ENCODE peak calls at places on chromosome 5, in ten cellular contexts. K is NT2/D1; U is PC-3; R is T-helper 1 cell; Z is NCI-H510A treated with DMSO at 0.1 percent for 48 hours; L is stimulated activated CD4-positive, alpha-beta T cell treated with anti-CD3 and anti-CD28 coated beads, Interleukin-1b, Interleukin-23, amount 100 ng/mL, for 4 hours; T is left cardiac atrium; W is sigmoid colon; Q is M059J; S is left ventricle myocardium inferior. I is an unnamed sample.

GRCh38 chr5:95904827-95905226 is 56.8 kb downstream of the ELL2 start:
- DNase-seq in K (no peak), U (no peak), R (no peak), Z (no peak), L (no peak), T (no peak), W (no peak), Q (no peak), S (no peak), I (no peak)

GRCh38 chr5:149366169-149366750 is 8.4 kb downstream of the PCYOX1L start:
- DNase-seq in K (no peak), U (no peak), R (no peak), Z (no peak), L (no peak), T (no peak), W (no peak), Q (no peak), S (no peak), I (no peak)

GRCh38 chr5:38208782-38209378 is 49.5 kb upstream of the EGFLAM start:
- DNase-seq in K (peak; percentile 27), U (peak; percentile 74), R (peak; percentile 2), Z (peak; percentile 52), L (no peak), T (no peak), W (no peak), Q (peak; percentile 60), S (no peak), I (peak; percentile 17)

GRCh38 chr5:115599502-115599901 is 2.8 kb downstream of the TICAM2 start:
- DNase-seq in K (no peak), U (no peak), R (peak; percentile 14), Z (no peak), L (no peak), T (no peak), W (no peak), Q (peak; percentile 38), S (no peak), I (no peak)

GRCh38 chr5:58354827-58355226 is 105.1 kb downstream of the PLK2 start:
- DNase-seq in K (no peak), U (no peak), R (no peak), Z (no peak), L (no peak), T (no peak), W (no peak), Q (no peak), S (no peak), I (no peak)

GRCh38 chr5:9361835-9362234 is 184.0 kb downstream of the SEMA5A start:
- DNase-seq in K (peak; percentile 64), U (peak; percentile 97), R (peak; percentile 21), Z (no peak), L (peak; percentile 8), T (peak; percentile 36), W (no peak), Q (peak; percentile 70), S (peak; percentile 24), I (no peak)

GRCh38 chr5:58770131-58770530 is 187.3 kb downstream of the RAB3C start:
- DNase-seq in K (no peak), U (no peak), R (no peak), Z (no peak), L (no peak), T (no peak), W (no peak), Q (no peak), S (no peak), I (no peak)

GRCh38 chr5:96509721-96510383 is 76.8 kb upstream of the PCSK1 start:
- DNase-seq in K (no peak), U (peak; percentile 55), R (no peak), Z (no peak), L (no peak), T (no peak), W (no peak), Q (peak; percentile 87), S (no peak), I (no peak)

GRCh38 chr5:1661831-1662558 is 137.6 kb downstream of the MRPL36 start:
- DNase-seq in K (no peak), U (no peak), R (no peak), Z (no peak), L (no peak), T (no peak), W (peak; percentile 47), Q (no peak), S (no peak), I (no peak)

GRCh38 chr5:74546796-74547195 is 93.7 kb downstream of the ENC1 start:
- DNase-seq in K (no peak), U (peak; percentile 54), R (no peak), Z (no peak), L (no peak), T (no peak), W (no peak), Q (peak; percentile 59), S (no peak), I (no peak)

GRCh38 chr5:5313081-5313736 is 109.3 kb upstream of the ICE1 start:
- DNase-seq in K (no peak), U (peak; percentile 44), R (no peak), Z (no peak), L (no peak), T (no peak), W (no peak), Q (peak; percentile 80), S (no peak), I (no peak)